ENCODE peak calls at places on chromosomes 3 and 15, in nine cellular contexts. One of them, this sample, is unnamed.
A peak's percentile ranks its signal among the peaks of the same experiment; 100 is the strongest.

GRCh38 chr15:38671675-38672141 is 107.1 kb upstream of the RASGRP1 start:
- DNase-seq in stimulated activated CD4-positive, alpha-beta T cell treated with anti-CD3 and anti-CD28 coated beads, TNF-alpha, amount 100 ng/mL, for 4 hours: no peak
- DNase-seq in right lobe of liver: no peak
- DNase-seq in transverse colon: no peak
- DNase-seq in Panc1: no peak
- DNase-seq in T-helper 9 cell: no peak
- DNase-seq in heart left ventricle: no peak
- DNase-seq in endothelial cell: no peak
- DNase-seq in GM13976: no peak
- DNase-seq in this sample: no peak

GRCh38 chr15:76337739-76338554 is 1.4 kb downstream of the ISL2 start:
- DNase-seq in stimulated activated CD4-positive, alpha-beta T cell treated with anti-CD3 and anti-CD28 coated beads, TNF-alpha, amount 100 ng/mL, for 4 hours: no peak
- DNase-seq in right lobe of liver: no peak
- DNase-seq in transverse colon: peak; percentile 25
- DNase-seq in Panc1: no peak
- DNase-seq in T-helper 9 cell: no peak
- DNase-seq in heart left ventricle: no peak
- DNase-seq in endothelial cell: no peak
- DNase-seq in GM13976: peak; percentile 30
- DNase-seq in this sample: no peak

GRCh38 chr15:58241872-58242271 is 103.7 kb downstream of the AQP9 start:
- DNase-seq in stimulated activated CD4-positive, alpha-beta T cell treated with anti-CD3 and anti-CD28 coated beads, TNF-alpha, amount 100 ng/mL, for 4 hours: no peak
- DNase-seq in right lobe of liver: no peak
- DNase-seq in transverse colon: no peak
- DNase-seq in Panc1: no peak
- DNase-seq in T-helper 9 cell: no peak
- DNase-seq in heart left ventricle: no peak
- DNase-seq in endothelial cell: no peak
- DNase-seq in GM13976: no peak
- DNase-seq in this sample: peak; percentile 30

GRCh38 chr15:77564933-77565332 is 67.8 kb downstream of the LINGO1 start:
- DNase-seq in stimulated activated CD4-positive, alpha-beta T cell treated with anti-CD3 and anti-CD28 coated beads, TNF-alpha, amount 100 ng/mL, for 4 hours: no peak
- DNase-seq in right lobe of liver: no peak
- DNase-seq in transverse colon: no peak
- DNase-seq in Panc1: no peak
- DNase-seq in T-helper 9 cell: no peak
- DNase-seq in heart left ventricle: no peak
- DNase-seq in endothelial cell: no peak
- DNase-seq in GM13976: no peak
- DNase-seq in this sample: no peak

GRCh38 chr3:36763850-36764703 is at the start of gene DCLK3:
- DNase-seq in stimulated activated CD4-positive, alpha-beta T cell treated with anti-CD3 and anti-CD28 coated beads, TNF-alpha, amount 100 ng/mL, for 4 hours: no peak
- DNase-seq in right lobe of liver: no peak
- DNase-seq in transverse colon: no peak
- DNase-seq in Panc1: no peak
- DNase-seq in T-helper 9 cell: no peak
- DNase-seq in heart left ventricle: peak; percentile 43
- DNase-seq in endothelial cell: peak; percentile 33
- DNase-seq in GM13976: peak; percentile 26
- DNase-seq in this sample: no peak

GRCh38 chr3:128591728-128592426 is 58.7 kb downstream of the RPN1 start:
- DNase-seq in stimulated activated CD4-positive, alpha-beta T cell treated with anti-CD3 and anti-CD28 coated beads, TNF-alpha, amount 100 ng/mL, for 4 hours: no peak
- DNase-seq in right lobe of liver: no peak
- DNase-seq in transverse colon: no peak
- DNase-seq in Panc1: no peak
- DNase-seq in T-helper 9 cell: no peak
- DNase-seq in heart left ventricle: no peak
- DNase-seq in endothelial cell: no peak
- DNase-seq in GM13976: no peak
- DNase-seq in this sample: no peak

GRCh38 chr15:87312221-87312620 is 944.3 kb downstream of the NTRK3 start:
- DNase-seq in stimulated activated CD4-positive, alpha-beta T cell treated with anti-CD3 and anti-CD28 coated beads, TNF-alpha, amount 100 ng/mL, for 4 hours: no peak
- DNase-seq in right lobe of liver: no peak
- DNase-seq in transverse colon: no peak
- DNase-seq in Panc1: no peak
- DNase-seq in T-helper 9 cell: no peak
- DNase-seq in heart left ventricle: no peak
- DNase-seq in endothelial cell: no peak
- DNase-seq in GM13976: no peak
- DNase-seq in this sample: no peak

GRCh38 chr3:132245547-132245946 is 71.7 kb upstream of the ACP3 start:
- DNase-seq in stimulated activated CD4-positive, alpha-beta T cell treated with anti-CD3 and anti-CD28 coated beads, TNF-alpha, amount 100 ng/mL, for 4 hours: no peak
- DNase-seq in right lobe of liver: no peak
- DNase-seq in transverse colon: no peak
- DNase-seq in Panc1: no peak
- DNase-seq in T-helper 9 cell: no peak
- DNase-seq in heart left ventricle: no peak
- DNase-seq in endothelial cell: no peak
- DNase-seq in GM13976: no peak
- DNase-seq in this sample: no peak

GRCh38 chr3:12956316-12956660 is 114.9 kb upstream of the RPL32 start:
- DNase-seq in stimulated activated CD4-positive, alpha-beta T cell treated with anti-CD3 and anti-CD28 coated beads, TNF-alpha, amount 100 ng/mL, for 4 hours: no peak
- DNase-seq in right lobe of liver: no peak
- DNase-seq in transverse colon: no peak
- DNase-seq in Panc1: no peak
- DNase-seq in T-helper 9 cell: no peak
- DNase-seq in heart left ventricle: no peak
- DNase-seq in endothelial cell: no peak
- DNase-seq in GM13976: no peak
- DNase-seq in this sample: no peak

GRCh38 chr3:107198522-107199271 is 178.5 kb upstream of the CCDC54 start:
- DNase-seq in stimulated activated CD4-positive, alpha-beta T cell treated with anti-CD3 and anti-CD28 coated beads, TNF-alpha, amount 100 ng/mL, for 4 hours: no peak
- DNase-seq in right lobe of liver: no peak
- DNase-seq in transverse colon: no peak
- DNase-seq in Panc1: no peak
- DNase-seq in T-helper 9 cell: no peak
- DNase-seq in heart left ventricle: peak; percentile 73
- DNase-seq in endothelial cell: no peak
- DNase-seq in GM13976: no peak
- DNase-seq in this sample: no peak

GRCh38 chr3:2303567-2303966 is 204.9 kb downstream of the CNTN4 start:
- DNase-seq in stimulated activated CD4-positive, alpha-beta T cell treated with anti-CD3 and anti-CD28 coated beads, TNF-alpha, amount 100 ng/mL, for 4 hours: no peak
- DNase-seq in right lobe of liver: no peak
- DNase-seq in transverse colon: no peak
- DNase-seq in Panc1: no peak
- DNase-seq in T-helper 9 cell: no peak
- DNase-seq in heart left ventricle: no peak
- DNase-seq in endothelial cell: no peak
- DNase-seq in GM13976: peak; percentile 15
- DNase-seq in this sample: no peak

GRCh38 chr3:174438501-174439156 is 420.5 kb upstream of the NAALADL2 start:
- DNase-seq in stimulated activated CD4-positive, alpha-beta T cell treated with anti-CD3 and anti-CD28 coated beads, TNF-alpha, amount 100 ng/mL, for 4 hours: no peak
- DNase-seq in right lobe of liver: no peak
- DNase-seq in transverse colon: no peak
- DNase-seq in Panc1: peak; percentile 10
- DNase-seq in T-helper 9 cell: no peak
- DNase-seq in heart left ventricle: no peak
- DNase-seq in endothelial cell: no peak
- DNase-seq in GM13976: no peak
- DNase-seq in this sample: no peak

GRCh38 chr3:146164951-146165350 is 4.0 kb upstream of the PLOD2 start:
- DNase-seq in stimulated activated CD4-positive, alpha-beta T cell treated with anti-CD3 and anti-CD28 coated beads, TNF-alpha, amount 100 ng/mL, for 4 hours: no peak
- DNase-seq in right lobe of liver: no peak
- DNase-seq in transverse colon: peak; percentile 45
- DNase-seq in Panc1: no peak
- DNase-seq in T-helper 9 cell: no peak
- DNase-seq in heart left ventricle: no peak
- DNase-seq in endothelial cell: no peak
- DNase-seq in GM13976: no peak
- DNase-seq in this sample: no peak

GRCh38 chr3:156728267-156728985 is 54.0 kb downstream of the TIPARP start:
- DNase-seq in stimulated activated CD4-positive, alpha-beta T cell treated with anti-CD3 and anti-CD28 coated beads, TNF-alpha, amount 100 ng/mL, for 4 hours: no peak
- DNase-seq in right lobe of liver: no peak
- DNase-seq in transverse colon: no peak
- DNase-seq in Panc1: no peak
- DNase-seq in T-helper 9 cell: no peak
- DNase-seq in heart left ventricle: no peak
- DNase-seq in endothelial cell: no peak
- DNase-seq in GM13976: no peak
- DNase-seq in this sample: peak; percentile 62

GRCh38 chr3:28476194-28476593 is 127.6 kb upstream of the AZI2 start:
- DNase-seq in stimulated activated CD4-positive, alpha-beta T cell treated with anti-CD3 and anti-CD28 coated beads, TNF-alpha, amount 100 ng/mL, for 4 hours: no peak
- DNase-seq in right lobe of liver: no peak
- DNase-seq in transverse colon: no peak
- DNase-seq in Panc1: no peak
- DNase-seq in T-helper 9 cell: no peak
- DNase-seq in heart left ventricle: no peak
- DNase-seq in endothelial cell: no peak
- DNase-seq in GM13976: peak; percentile 49
- DNase-seq in this sample: no peak

GRCh38 chr3:136690611-136691010 is 61.6 kb downstream of the STAG1 start:
- DNase-seq in stimulated activated CD4-positive, alpha-beta T cell treated with anti-CD3 and anti-CD28 coated beads, TNF-alpha, amount 100 ng/mL, for 4 hours: no peak
- DNase-seq in right lobe of liver: no peak
- DNase-seq in transverse colon: no peak
- DNase-seq in Panc1: no peak
- DNase-seq in T-helper 9 cell: no peak
- DNase-seq in heart left ventricle: no peak
- DNase-seq in endothelial cell: no peak
- DNase-seq in GM13976: no peak
- DNase-seq in this sample: no peak

GRCh38 chr3:184656991-184657669 is 54.7 kb downstream of the MAGEF1 start:
- DNase-seq in stimulated activated CD4-positive, alpha-beta T cell treated with anti-CD3 and anti-CD28 coated beads, TNF-alpha, amount 100 ng/mL, for 4 hours: no peak
- DNase-seq in right lobe of liver: no peak
- DNase-seq in transverse colon: no peak
- DNase-seq in Panc1: no peak
- DNase-seq in T-helper 9 cell: no peak
- DNase-seq in heart left ventricle: no peak
- DNase-seq in endothelial cell: no peak
- DNase-seq in GM13976: peak; percentile 79
- DNase-seq in this sample: no peak

GRCh38 chr3:140953028-140953960 is 11.7 kb downstream of the SLC25A36 start:
- DNase-seq in stimulated activated CD4-positive, alpha-beta T cell treated with anti-CD3 and anti-CD28 coated beads, TNF-alpha, amount 100 ng/mL, for 4 hours: no peak
- DNase-seq in right lobe of liver: no peak
- DNase-seq in transverse colon: no peak
- DNase-seq in Panc1: no peak
- DNase-seq in T-helper 9 cell: no peak
- DNase-seq in heart left ventricle: no peak
- DNase-seq in endothelial cell: no peak
- DNase-seq in GM13976: no peak
- DNase-seq in this sample: no peak

GRCh38 chr3:31692714-31693113 is 160.0 kb downstream of the STT3B start:
- DNase-seq in stimulated activated CD4-positive, alpha-beta T cell treated with anti-CD3 and anti-CD28 coated beads, TNF-alpha, amount 100 ng/mL, for 4 hours: no peak
- DNase-seq in right lobe of liver: no peak
- DNase-seq in transverse colon: no peak
- DNase-seq in Panc1: no peak
- DNase-seq in T-helper 9 cell: no peak
- DNase-seq in heart left ventricle: no peak
- DNase-seq in endothelial cell: no peak
- DNase-seq in GM13976: no peak
- DNase-seq in this sample: no peak

GRCh38 chr15:57892181-57892580 is 173.3 kb downstream of the ALDH1A2 start:
- DNase-seq in stimulated activated CD4-positive, alpha-beta T cell treated with anti-CD3 and anti-CD28 coated beads, TNF-alpha, amount 100 ng/mL, for 4 hours: no peak
- DNase-seq in right lobe of liver: no peak
- DNase-seq in transverse colon: no peak
- DNase-seq in Panc1: no peak
- DNase-seq in T-helper 9 cell: no peak
- DNase-seq in heart left ventricle: no peak
- DNase-seq in endothelial cell: no peak
- DNase-seq in GM13976: no peak
- DNase-seq in this sample: no peak

GRCh38 chr15:65653781-65654521 is 32.2 kb downstream of the SLC24A1 start:
- DNase-seq in stimulated activated CD4-positive, alpha-beta T cell treated with anti-CD3 and anti-CD28 coated beads, TNF-alpha, amount 100 ng/mL, for 4 hours: no peak
- DNase-seq in right lobe of liver: no peak
- DNase-seq in transverse colon: no peak
- DNase-seq in Panc1: no peak
- DNase-seq in T-helper 9 cell: no peak
- DNase-seq in heart left ventricle: no peak
- DNase-seq in endothelial cell: no peak
- DNase-seq in GM13976: no peak
- DNase-seq in this sample: no peak

GRCh38 chr3:9296241-9296640 is 46.8 kb upstream of the SRGAP3 start:
- DNase-seq in stimulated activated CD4-positive, alpha-beta T cell treated with anti-CD3 and anti-CD28 coated beads, TNF-alpha, amount 100 ng/mL, for 4 hours: no peak
- DNase-seq in right lobe of liver: no peak
- DNase-seq in transverse colon: no peak
- DNase-seq in Panc1: no peak
- DNase-seq in T-helper 9 cell: no peak
- DNase-seq in heart left ventricle: no peak
- DNase-seq in endothelial cell: no peak
- DNase-seq in GM13976: no peak
- DNase-seq in this sample: no peak

GRCh38 chr3:123066896-123067688 is at the start of gene PDIA5:
- DNase-seq in stimulated activated CD4-positive, alpha-beta T cell treated with anti-CD3 and anti-CD28 coated beads, TNF-alpha, amount 100 ng/mL, for 4 hours: peak; percentile 63
- DNase-seq in right lobe of liver: peak; percentile 96
- DNase-seq in transverse colon: peak; percentile 92
- DNase-seq in Panc1: peak; percentile 46
- DNase-seq in T-helper 9 cell: peak; percentile 2
- DNase-seq in heart left ventricle: peak; percentile 95
- DNase-seq in endothelial cell: peak; percentile 85
- DNase-seq in GM13976: peak; percentile 91
- DNase-seq in this sample: peak; percentile 80

GRCh38 chr3:141126661-141127343 is 75.7 kb downstream of the SPSB4 start:
- DNase-seq in stimulated activated CD4-positive, alpha-beta T cell treated with anti-CD3 and anti-CD28 coated beads, TNF-alpha, amount 100 ng/mL, for 4 hours: no peak
- DNase-seq in right lobe of liver: peak; percentile 24
- DNase-seq in transverse colon: no peak
- DNase-seq in Panc1: no peak
- DNase-seq in T-helper 9 cell: no peak
- DNase-seq in heart left ventricle: no peak
- DNase-seq in endothelial cell: no peak
- DNase-seq in GM13976: no peak
- DNase-seq in this sample: no peak

GRCh38 chr15:62889734-62890505 is 152.6 kb upstream of the TPM1 start:
- DNase-seq in stimulated activated CD4-positive, alpha-beta T cell treated with anti-CD3 and anti-CD28 coated beads, TNF-alpha, amount 100 ng/mL, for 4 hours: no peak
- DNase-seq in right lobe of liver: no peak
- DNase-seq in transverse colon: no peak
- DNase-seq in Panc1: no peak
- DNase-seq in T-helper 9 cell: no peak
- DNase-seq in heart left ventricle: no peak
- DNase-seq in endothelial cell: no peak
- DNase-seq in GM13976: no peak
- DNase-seq in this sample: no peak

GRCh38 chr3:44104668-44105321 is 136.9 kb upstream of the TOPAZ1 start:
- DNase-seq in stimulated activated CD4-positive, alpha-beta T cell treated with anti-CD3 and anti-CD28 coated beads, TNF-alpha, amount 100 ng/mL, for 4 hours: peak; percentile 3
- DNase-seq in right lobe of liver: no peak
- DNase-seq in transverse colon: no peak
- DNase-seq in Panc1: peak; percentile 15
- DNase-seq in T-helper 9 cell: no peak
- DNase-seq in heart left ventricle: no peak
- DNase-seq in endothelial cell: no peak
- DNase-seq in GM13976: peak; percentile 81
- DNase-seq in this sample: no peak

GRCh38 chr3:188624384-188624783 is 470.4 kb downstream of the LPP start:
- DNase-seq in stimulated activated CD4-positive, alpha-beta T cell treated with anti-CD3 and anti-CD28 coated beads, TNF-alpha, amount 100 ng/mL, for 4 hours: no peak
- DNase-seq in right lobe of liver: peak; percentile 75
- DNase-seq in transverse colon: peak; percentile 29
- DNase-seq in Panc1: no peak
- DNase-seq in T-helper 9 cell: no peak
- DNase-seq in heart left ventricle: no peak
- DNase-seq in endothelial cell: no peak
- DNase-seq in GM13976: no peak
- DNase-seq in this sample: no peak

GRCh38 chr15:31047437-31047836 is 54.1 kb downstream of the TRPM1 start:
- DNase-seq in stimulated activated CD4-positive, alpha-beta T cell treated with anti-CD3 and anti-CD28 coated beads, TNF-alpha, amount 100 ng/mL, for 4 hours: no peak
- DNase-seq in right lobe of liver: no peak
- DNase-seq in transverse colon: no peak
- DNase-seq in Panc1: no peak
- DNase-seq in T-helper 9 cell: no peak
- DNase-seq in heart left ventricle: no peak
- DNase-seq in endothelial cell: no peak
- DNase-seq in GM13976: no peak
- DNase-seq in this sample: no peak

GRCh38 chr3:48989126-48989795 is 780 bp upstream of the P4HTM start:
- DNase-seq in stimulated activated CD4-positive, alpha-beta T cell treated with anti-CD3 and anti-CD28 coated beads, TNF-alpha, amount 100 ng/mL, for 4 hours: no peak
- DNase-seq in right lobe of liver: no peak
- DNase-seq in transverse colon: no peak
- DNase-seq in Panc1: no peak
- DNase-seq in T-helper 9 cell: no peak
- DNase-seq in heart left ventricle: no peak
- DNase-seq in endothelial cell: no peak
- DNase-seq in GM13976: peak; percentile 24
- DNase-seq in this sample: no peak

GRCh38 chr3:175656451-175656850 is 797.3 kb downstream of the NAALADL2 start:
- DNase-seq in stimulated activated CD4-positive, alpha-beta T cell treated with anti-CD3 and anti-CD28 coated beads, TNF-alpha, amount 100 ng/mL, for 4 hours: no peak
- DNase-seq in right lobe of liver: no peak
- DNase-seq in transverse colon: no peak
- DNase-seq in Panc1: no peak
- DNase-seq in T-helper 9 cell: no peak
- DNase-seq in heart left ventricle: no peak
- DNase-seq in endothelial cell: no peak
- DNase-seq in GM13976: no peak
- DNase-seq in this sample: no peak

This sample was measured in DMS153.